ENCODE peak calls at places on chromosome 13, in ten cellular contexts. One of them, this sample, is unnamed.

GRCh38 chr13:103556681-103557080 is 490.5 kb upstream of the SLC10A2 start:
- DNase-seq in GM23248: no peak
- DNase-seq in CD8-positive, alpha-beta memory T cell: no peak
- DNase-seq in CD4-positive, alpha-beta T cell: no peak
- DNase-seq in CD4-positive, CD25-positive, alpha-beta regulatory T cell: no peak
- DNase-seq in PC-3: no peak
- DNase-seq in psoas muscle: no peak
- DNase-seq in neural progenitor cell: no peak
- DNase-seq in breast epithelium: no peak
- DNase-seq in heart right ventricle: no peak
- DNase-seq in this sample: no peak

GRCh38 chr13:30026093-30026492 is 175.7 kb upstream of the UBL3 start:
- DNase-seq in GM23248: peak
- DNase-seq in CD8-positive, alpha-beta memory T cell: no peak
- DNase-seq in CD4-positive, alpha-beta T cell: no peak
- DNase-seq in CD4-positive, CD25-positive, alpha-beta regulatory T cell: no peak
- DNase-seq in PC-3: peak
- DNase-seq in psoas muscle: no peak
- DNase-seq in neural progenitor cell: no peak
- DNase-seq in breast epithelium: no peak
- DNase-seq in heart right ventricle: no peak
- DNase-seq in this sample: no peak

GRCh38 chr13:110317093-110317492 is 10.0 kb downstream of the COL4A2 start:
- DNase-seq in GM23248: no peak
- DNase-seq in CD8-positive, alpha-beta memory T cell: no peak
- DNase-seq in CD4-positive, alpha-beta T cell: no peak
- DNase-seq in CD4-positive, CD25-positive, alpha-beta regulatory T cell: no peak
- DNase-seq in PC-3: no peak
- DNase-seq in psoas muscle: no peak
- DNase-seq in neural progenitor cell: no peak
- DNase-seq in breast epithelium: no peak
- DNase-seq in heart right ventricle: no peak
- DNase-seq in this sample: no peak

GRCh38 chr13:52846567-52847321 is 1.7 kb downstream of the PCDH8 start:
- DNase-seq in GM23248: peak
- DNase-seq in CD8-positive, alpha-beta memory T cell: no peak
- DNase-seq in CD4-positive, alpha-beta T cell: no peak
- DNase-seq in CD4-positive, CD25-positive, alpha-beta regulatory T cell: peak
- DNase-seq in PC-3: no peak
- DNase-seq in psoas muscle: peak
- DNase-seq in neural progenitor cell: peak
- DNase-seq in breast epithelium: no peak
- DNase-seq in heart right ventricle: peak
- DNase-seq in this sample: no peak

GRCh38 chr13:33519561-33520479 is 234.3 kb upstream of the STARD13 start:
- DNase-seq in GM23248: peak
- DNase-seq in CD8-positive, alpha-beta memory T cell: no peak
- DNase-seq in CD4-positive, alpha-beta T cell: no peak
- DNase-seq in CD4-positive, CD25-positive, alpha-beta regulatory T cell: no peak
- DNase-seq in PC-3: no peak
- DNase-seq in psoas muscle: no peak
- DNase-seq in neural progenitor cell: no peak
- DNase-seq in breast epithelium: no peak
- DNase-seq in heart right ventricle: no peak
- DNase-seq in this sample: no peak

GRCh38 chr13:42815686-42816085 is 34.3 kb downstream of the FAM216B start:
- DNase-seq in GM23248: no peak
- DNase-seq in CD8-positive, alpha-beta memory T cell: no peak
- DNase-seq in CD4-positive, alpha-beta T cell: no peak
- DNase-seq in CD4-positive, CD25-positive, alpha-beta regulatory T cell: no peak
- DNase-seq in PC-3: no peak
- DNase-seq in psoas muscle: no peak
- DNase-seq in neural progenitor cell: no peak
- DNase-seq in breast epithelium: no peak
- DNase-seq in heart right ventricle: no peak
- DNase-seq in this sample: no peak

GRCh38 chr13:41386206-41386605 is 71.1 kb upstream of the RGCC start:
- DNase-seq in GM23248: peak
- DNase-seq in CD8-positive, alpha-beta memory T cell: no peak
- DNase-seq in CD4-positive, alpha-beta T cell: no peak
- DNase-seq in CD4-positive, CD25-positive, alpha-beta regulatory T cell: no peak
- DNase-seq in PC-3: no peak
- DNase-seq in psoas muscle: no peak
- DNase-seq in neural progenitor cell: no peak
- DNase-seq in breast epithelium: no peak
- DNase-seq in heart right ventricle: no peak
- DNase-seq in this sample: no peak

GRCh38 chr13:66225071-66225470 is 1005.1 kb downstream of the PCDH9 start:
- DNase-seq in GM23248: no peak
- DNase-seq in CD8-positive, alpha-beta memory T cell: no peak
- DNase-seq in CD4-positive, alpha-beta T cell: no peak
- DNase-seq in CD4-positive, CD25-positive, alpha-beta regulatory T cell: no peak
- DNase-seq in PC-3: no peak
- DNase-seq in psoas muscle: no peak
- DNase-seq in neural progenitor cell: peak
- DNase-seq in breast epithelium: no peak
- DNase-seq in heart right ventricle: no peak
- DNase-seq in this sample: no peak

GRCh38 chr13:46592410-46592809 is 39.4 kb downstream of the LRCH1 start:
- DNase-seq in GM23248: no peak
- DNase-seq in CD8-positive, alpha-beta memory T cell: no peak
- DNase-seq in CD4-positive, alpha-beta T cell: no peak
- DNase-seq in CD4-positive, CD25-positive, alpha-beta regulatory T cell: no peak
- DNase-seq in PC-3: peak
- DNase-seq in psoas muscle: no peak
- DNase-seq in neural progenitor cell: no peak
- DNase-seq in breast epithelium: no peak
- DNase-seq in heart right ventricle: no peak
- DNase-seq in this sample: no peak

GRCh38 chr13:43831088-43831487 is 44.3 kb upstream of the ENOX1 start:
- DNase-seq in GM23248: peak
- DNase-seq in CD8-positive, alpha-beta memory T cell: no peak
- DNase-seq in CD4-positive, alpha-beta T cell: no peak
- DNase-seq in CD4-positive, CD25-positive, alpha-beta regulatory T cell: no peak
- DNase-seq in PC-3: peak
- DNase-seq in psoas muscle: no peak
- DNase-seq in neural progenitor cell: no peak
- DNase-seq in breast epithelium: no peak
- DNase-seq in heart right ventricle: no peak
- DNase-seq in this sample: no peak

GRCh38 chr13:38602261-38602660 is 84.6 kb upstream of the FREM2 start:
- DNase-seq in GM23248: no peak
- DNase-seq in CD8-positive, alpha-beta memory T cell: no peak
- DNase-seq in CD4-positive, alpha-beta T cell: no peak
- DNase-seq in CD4-positive, CD25-positive, alpha-beta regulatory T cell: no peak
- DNase-seq in PC-3: peak
- DNase-seq in psoas muscle: no peak
- DNase-seq in neural progenitor cell: no peak
- DNase-seq in breast epithelium: no peak
- DNase-seq in heart right ventricle: no peak
- DNase-seq in this sample: no peak

GRCh38 chr13:38606697-38607096 is 80.2 kb upstream of the FREM2 start:
- DNase-seq in GM23248: no peak
- DNase-seq in CD8-positive, alpha-beta memory T cell: no peak
- DNase-seq in CD4-positive, alpha-beta T cell: no peak
- DNase-seq in CD4-positive, CD25-positive, alpha-beta regulatory T cell: no peak
- DNase-seq in PC-3: no peak
- DNase-seq in psoas muscle: no peak
- DNase-seq in neural progenitor cell: no peak
- DNase-seq in breast epithelium: no peak
- DNase-seq in heart right ventricle: no peak
- DNase-seq in this sample: no peak

GRCh38 chr13:38607136-38607535 is 79.7 kb upstream of the FREM2 start:
- DNase-seq in GM23248: peak
- DNase-seq in CD8-positive, alpha-beta memory T cell: no peak
- DNase-seq in CD4-positive, alpha-beta T cell: no peak
- DNase-seq in CD4-positive, CD25-positive, alpha-beta regulatory T cell: no peak
- DNase-seq in PC-3: no peak
- DNase-seq in psoas muscle: no peak
- DNase-seq in neural progenitor cell: peak
- DNase-seq in breast epithelium: no peak
- DNase-seq in heart right ventricle: no peak
- DNase-seq in this sample: no peak
- H3K27ac ChIP-seq in GM23248: no peak
- H3K27ac ChIP-seq in CD8-positive, alpha-beta memory T cell: no peak
- H3K27ac ChIP-seq in CD4-positive, alpha-beta T cell: no peak
- H3K27ac ChIP-seq in CD4-positive, CD25-positive, alpha-beta regulatory T cell: no peak
- H3K27ac ChIP-seq in PC-3: no peak
- H3K27ac ChIP-seq in psoas muscle: no peak
- H3K27ac ChIP-seq in neural progenitor cell: no peak
- H3K27ac ChIP-seq in breast epithelium: no peak
- H3K27ac ChIP-seq in heart right ventricle: no peak
- H3K27ac ChIP-seq in this sample: no peak

DNA sequence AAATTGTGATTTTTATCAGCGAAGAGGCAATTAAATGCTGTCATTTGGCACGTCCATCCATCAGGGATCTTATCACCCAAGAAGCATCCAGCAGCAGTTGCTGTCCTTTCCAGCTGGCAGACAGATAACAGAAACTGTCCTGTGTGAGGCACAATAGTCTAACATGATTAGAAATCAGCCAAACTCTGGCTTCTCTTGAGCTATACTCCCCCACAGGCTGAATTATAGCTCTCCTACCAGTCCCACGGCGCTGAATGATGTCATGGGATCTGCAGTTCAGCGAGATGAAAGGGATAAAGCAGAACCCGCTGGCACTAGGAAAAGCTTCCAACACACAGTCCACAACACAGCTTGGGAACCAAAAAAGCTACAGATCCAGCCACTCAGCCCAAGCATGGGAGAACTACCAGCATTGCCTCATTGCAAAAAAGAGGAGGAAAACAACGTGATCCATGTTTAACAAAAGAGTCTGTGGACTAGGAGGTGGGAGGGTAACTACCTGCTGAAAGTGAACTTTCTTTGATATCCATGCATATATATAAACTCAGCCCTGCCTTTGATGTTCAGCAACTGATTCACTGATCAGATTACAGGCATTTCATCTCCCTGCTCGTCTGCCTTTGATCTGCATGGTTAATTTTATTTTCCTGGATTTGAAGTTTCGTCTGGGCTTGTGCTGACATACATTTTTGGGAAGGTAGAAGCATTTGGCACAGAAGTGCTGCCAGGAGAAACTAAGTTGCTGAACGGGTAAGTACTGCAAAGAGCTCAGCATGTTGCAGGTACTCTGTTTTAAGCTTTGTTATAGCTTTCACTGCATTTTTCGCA is at the start of gene TNFRSF19:
- DNase-seq in GM23248: peak
- DNase-seq in CD8-positive, alpha-beta memory T cell: no peak
- DNase-seq in CD4-positive, alpha-beta T cell: no peak
- DNase-seq in CD4-positive, CD25-positive, alpha-beta regulatory T cell: no peak
- DNase-seq in PC-3: peak
- DNase-seq in psoas muscle: peak
- DNase-seq in neural progenitor cell: peak
- DNase-seq in breast epithelium: no peak
- DNase-seq in heart right ventricle: peak
- DNase-seq in this sample: no peak
- H3K27ac ChIP-seq in GM23248: no peak
- H3K27ac ChIP-seq in CD8-positive, alpha-beta memory T cell: no peak
- H3K27ac ChIP-seq in CD4-positive, alpha-beta T cell: no peak
- H3K27ac ChIP-seq in CD4-positive, CD25-positive, alpha-beta regulatory T cell: no peak
- H3K27ac ChIP-seq in PC-3: no peak
- H3K27ac ChIP-seq in psoas muscle: peak
- H3K27ac ChIP-seq in neural progenitor cell: peak
- H3K27ac ChIP-seq in breast epithelium: peak
- H3K27ac ChIP-seq in heart right ventricle: peak
- H3K27ac ChIP-seq in this sample: no peak

GRCh38 chr13:75704194-75704941 is 68.2 kb downstream of the LMO7 start:
- DNase-seq in GM23248: peak
- DNase-seq in CD8-positive, alpha-beta memory T cell: no peak
- DNase-seq in CD4-positive, alpha-beta T cell: no peak
- DNase-seq in CD4-positive, CD25-positive, alpha-beta regulatory T cell: no peak
- DNase-seq in PC-3: peak
- DNase-seq in psoas muscle: no peak
- DNase-seq in neural progenitor cell: no peak
- DNase-seq in breast epithelium: no peak
- DNase-seq in heart right ventricle: no peak
- DNase-seq in this sample: no peak
- H3K27ac ChIP-seq in GM23248: peak
- H3K27ac ChIP-seq in CD8-positive, alpha-beta memory T cell: no peak
- H3K27ac ChIP-seq in CD4-positive, alpha-beta T cell: no peak
- H3K27ac ChIP-seq in CD4-positive, CD25-positive, alpha-beta regulatory T cell: no peak
- H3K27ac ChIP-seq in PC-3: peak
- H3K27ac ChIP-seq in psoas muscle: peak
- H3K27ac ChIP-seq in neural progenitor cell: no peak
- H3K27ac ChIP-seq in breast epithelium: no peak
- H3K27ac ChIP-seq in heart right ventricle: no peak
- H3K27ac ChIP-seq in this sample: peak

GRCh38 chr13:40194204-40194806 is 472.1 kb downstream of the FOXO1 start:
- DNase-seq in GM23248: peak
- DNase-seq in CD8-positive, alpha-beta memory T cell: no peak
- DNase-seq in CD4-positive, alpha-beta T cell: no peak
- DNase-seq in CD4-positive, CD25-positive, alpha-beta regulatory T cell: no peak
- DNase-seq in PC-3: no peak
- DNase-seq in psoas muscle: no peak
- DNase-seq in neural progenitor cell: no peak
- DNase-seq in breast epithelium: no peak
- DNase-seq in heart right ventricle: peak
- DNase-seq in this sample: no peak

GRCh38 chr13:40200273-40200978 is 466.0 kb downstream of the FOXO1 start:
- DNase-seq in GM23248: no peak
- DNase-seq in CD8-positive, alpha-beta memory T cell: no peak
- DNase-seq in CD4-positive, alpha-beta T cell: no peak
- DNase-seq in CD4-positive, CD25-positive, alpha-beta regulatory T cell: no peak
- DNase-seq in PC-3: no peak
- DNase-seq in psoas muscle: no peak
- DNase-seq in neural progenitor cell: no peak
- DNase-seq in breast epithelium: no peak
- DNase-seq in heart right ventricle: no peak
- DNase-seq in this sample: no peak

GRCh38 chr13:40197936-40198335 is 468.5 kb downstream of the FOXO1 start:
- DNase-seq in GM23248: no peak
- DNase-seq in CD8-positive, alpha-beta memory T cell: no peak
- DNase-seq in CD4-positive, alpha-beta T cell: no peak
- DNase-seq in CD4-positive, CD25-positive, alpha-beta regulatory T cell: no peak
- DNase-seq in PC-3: no peak
- DNase-seq in psoas muscle: no peak
- DNase-seq in neural progenitor cell: no peak
- DNase-seq in breast epithelium: no peak
- DNase-seq in heart right ventricle: no peak
- DNase-seq in this sample: no peak

GRCh38 chr13:40193290-40194203 is 472.9 kb downstream of the FOXO1 start:
- DNase-seq in GM23248: peak
- DNase-seq in CD8-positive, alpha-beta memory T cell: no peak
- DNase-seq in CD4-positive, alpha-beta T cell: no peak
- DNase-seq in CD4-positive, CD25-positive, alpha-beta regulatory T cell: no peak
- DNase-seq in PC-3: no peak
- DNase-seq in psoas muscle: peak
- DNase-seq in neural progenitor cell: no peak
- DNase-seq in breast epithelium: no peak
- DNase-seq in heart right ventricle: peak
- DNase-seq in this sample: no peak

DNA sequence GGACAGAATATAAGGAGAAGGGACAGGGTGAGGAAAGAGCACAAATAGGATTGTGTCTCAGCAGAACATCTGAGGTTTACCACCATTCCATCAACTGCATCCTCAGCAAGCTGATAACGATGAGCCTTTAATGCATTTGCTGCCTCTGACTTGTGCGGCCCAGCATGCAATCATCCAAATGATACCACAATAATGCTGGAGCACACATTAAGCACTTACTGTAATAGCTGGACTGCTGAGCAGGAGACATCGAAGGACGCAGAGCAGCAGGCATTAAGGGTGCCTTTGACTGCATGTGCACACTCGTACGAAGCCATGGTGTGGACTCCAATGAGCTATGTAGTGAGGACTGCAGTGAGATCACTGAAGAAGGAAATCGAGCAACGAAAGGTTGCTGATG is 469.4 kb downstream of the FOXO1 start:
- DNase-seq in GM23248: no peak
- DNase-seq in CD8-positive, alpha-beta memory T cell: no peak
- DNase-seq in CD4-positive, alpha-beta T cell: no peak
- DNase-seq in CD4-positive, CD25-positive, alpha-beta regulatory T cell: no peak
- DNase-seq in PC-3: no peak
- DNase-seq in psoas muscle: no peak
- DNase-seq in neural progenitor cell: no peak
- DNase-seq in breast epithelium: no peak
- DNase-seq in heart right ventricle: no peak
- DNase-seq in this sample: no peak
- H3K27ac ChIP-seq in GM23248: no peak
- H3K27ac ChIP-seq in CD8-positive, alpha-beta memory T cell: no peak
- H3K27ac ChIP-seq in CD4-positive, alpha-beta T cell: no peak
- H3K27ac ChIP-seq in CD4-positive, CD25-positive, alpha-beta regulatory T cell: no peak
- H3K27ac ChIP-seq in PC-3: no peak
- H3K27ac ChIP-seq in psoas muscle: no peak
- H3K27ac ChIP-seq in neural progenitor cell: no peak
- H3K27ac ChIP-seq in breast epithelium: no peak
- H3K27ac ChIP-seq in heart right ventricle: no peak
- H3K27ac ChIP-seq in this sample: no peak

This sample was measured in epithelial cell of prostate.